ENCODE peak calls at places on chromosomes 2 and 18, in ten cellular contexts. H is HepG2, F is lower lobe of right lung, T is HAP-1, R is endodermal cell, N is aorta, S is H7, C is kidney epithelial cell, Y is GM06990, J is PC-3. A is an unnamed sample.

GRCh38 chr2:235343156-235343774 is 150.6 kb upstream of the AGAP1 start:
- DNase-seq in H (no peak), T (no peak), Y (no peak), C (no peak), J (no peak), R (no peak), S (no peak), F (no peak), N (no peak), A (no peak)

GRCh38 chr2:62306751-62307468 is 111.0 kb downstream of the B3GNT2 start:
- DNase-seq in S (no peak), Y (peak; percentile 60), C (no peak), N (no peak), F (no peak), J (peak; percentile 95), T (no peak), R (peak; percentile 59), H (no peak), A (no peak)

GRCh38 chr2:199100326-199101110 is 357.2 kb downstream of the SATB2 start:
- DNase-seq in F (no peak), S (no peak), Y (no peak), R (no peak), H (no peak), C (no peak), T (no peak), N (no peak), J (no peak), A (peak; percentile 61)

GRCh38 chr2:218872645-218873358 is 7.8 kb upstream of the WNT10A start:
- DNase-seq in C (no peak), N (no peak), T (no peak), R (peak; percentile 79), J (no peak), H (no peak), Y (no peak), F (no peak), S (peak; percentile 91), A (no peak)

GRCh38 chr2:10614940-10615339 is 74.8 kb downstream of the NOL10 start:
- DNase-seq in J (no peak), N (no peak), H (no peak), C (no peak), T (peak; percentile 19), R (no peak), F (no peak), S (no peak), Y (no peak), A (no peak)

GRCh38 chr2:141055526-141055925 is 1075.3 kb downstream of the LRP1B start:
- DNase-seq in N (no peak), H (no peak), Y (no peak), C (no peak), S (no peak), F (no peak), R (no peak), J (peak; percentile 69), T (no peak), A (peak; percentile 11)

GRCh38 chr2:42063383-42064171 is 15.8 kb downstream of the PKDCC start:
- DNase-seq in J (no peak), Y (no peak), F (no peak), N (no peak), S (no peak), C (no peak), H (peak; percentile 71), T (no peak), R (peak; percentile 68), A (no peak)

GRCh38 chr2:54632733-54633692 is 90.4 kb upstream of the EML6 start:
- DNase-seq in R (no peak), S (no peak), H (no peak), Y (no peak), F (no peak), C (peak; percentile 51), N (peak; percentile 59), T (no peak), J (no peak), A (peak; percentile 22)

GRCh38 chr2:154457291-154457690 is 241.2 kb upstream of the KCNJ3 start:
- DNase-seq in S (no peak), C (peak; percentile 2), Y (no peak), F (no peak), R (no peak), J (no peak), T (no peak), N (no peak), H (no peak), A (no peak)

GRCh38 chr2:203728321-203728720 is 21.9 kb downstream of the CD28 start:
- DNase-seq in S (no peak), R (no peak), J (no peak), Y (no peak), H (no peak), C (no peak), F (no peak), N (no peak), T (no peak), A (no peak)
- H3K36me3 ChIP-seq in S (no peaks in the 10 kb centered on the region), R (no peaks in the 10 kb centered on the region), J (no peaks in the 10 kb centered on the region), Y (no peaks in the 10 kb centered on the region), H (no peaks in the 10 kb centered on the region), C (no peaks in the 10 kb centered on the region), F (no peaks in the 10 kb centered on the region), N (no peaks in the 10 kb centered on the region), T (no peaks in the 10 kb centered on the region), A (no peaks in the 10 kb centered on the region)

DNA sequence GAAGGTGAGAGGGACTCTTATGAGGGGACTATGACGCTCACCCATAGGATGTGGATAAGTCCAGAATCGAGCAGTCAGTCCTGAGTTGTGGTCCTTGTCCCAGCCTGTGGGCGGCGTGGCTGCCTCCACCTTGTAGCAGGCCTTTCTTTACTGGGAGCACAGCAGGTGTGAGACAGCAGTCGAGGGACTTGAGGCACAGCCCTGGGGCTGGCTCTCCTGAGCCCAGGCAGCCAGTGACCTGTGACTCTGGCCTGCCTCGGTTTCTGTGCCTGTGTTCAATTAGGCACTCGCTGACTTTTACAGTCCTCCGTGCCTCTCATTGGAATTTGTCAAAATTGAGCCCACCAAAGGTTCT is 8.3 kb downstream of the PPP1R7 start:
- DNase-seq in R (peak; percentile 58), H (no peak), Y (no peak), C (no peak), T (no peak), N (no peak), S (no peak), F (no peak), J (no peak), A (no peak)
- H3K36me3 ChIP-seq in R (peaks cover 38% of the 10 kb centered on the region), H (peaks cover 53% of the 10 kb centered on the region), Y (peaks cover 37% of the 10 kb centered on the region), C (no peaks in the 10 kb centered on the region), T (peaks cover 42% of the 10 kb centered on the region), N (no peaks in the 10 kb centered on the region), S (peaks cover 3% of the 10 kb centered on the region), F (peaks cover 72% of the 10 kb centered on the region), J (no peaks in the 10 kb centered on the region), A (peaks cover 14% of the 10 kb centered on the region)

GRCh38 chr2:3470856-3471737 is 48.2 kb downstream of the ADI1 start:
- DNase-seq in R (no peak), J (no peak), C (no peak), Y (no peak), F (peak; percentile 29), N (no peak), H (no peak), T (no peak), S (no peak), A (no peak)
- H3K36me3 ChIP-seq in R (peaks cover 23% of the 10 kb centered on the region), J (peaks cover 8% of the 10 kb centered on the region), C (peaks cover 1% of the 10 kb centered on the region), Y (peaks cover 26% of the 10 kb centered on the region), F (peaks cover 94% of the 10 kb centered on the region), N (no peaks in the 10 kb centered on the region), H (peaks cover 30% of the 10 kb centered on the region), T (peaks cover 4% of the 10 kb centered on the region), S (peaks cover 6% of the 10 kb centered on the region), A (peaks cover 20% of the 10 kb centered on the region)

GRCh38 chr18:79699653-79700052 is 20.1 kb downstream of the CTDP1 start:
- DNase-seq in N (no peak), H (no peak), S (no peak), J (no peak), T (no peak), Y (no peak), F (peak; percentile 21), R (no peak), C (no peak), A (no peak)
- H3K36me3 ChIP-seq in N (no peaks in the 10 kb centered on the region), H (peaks cover 60% of the 10 kb centered on the region), S (peaks cover 17% of the 10 kb centered on the region), J (peaks cover 22% of the 10 kb centered on the region), T (peaks cover 33% of the 10 kb centered on the region), Y (peaks cover 40% of the 10 kb centered on the region), F (peaks cover 88% of the 10 kb centered on the region), R (peaks cover 68% of the 10 kb centered on the region), C (peaks cover 1% of the 10 kb centered on the region), A (peaks cover 28% of the 10 kb centered on the region)

GRCh38 chr2:175064797-175065196 is 59.6 kb upstream of the CHN1 start:
- DNase-seq in J (no peak), R (no peak), C (no peak), N (no peak), Y (no peak), F (no peak), T (no peak), S (no peak), H (no peak), A (no peak)
- H3K36me3 ChIP-seq in J (no peaks in the 10 kb centered on the region), R (peaks cover 30% of the 10 kb centered on the region), C (no peaks in the 10 kb centered on the region), N (peaks cover 3% of the 10 kb centered on the region), Y (no peaks in the 10 kb centered on the region), F (peaks cover 6% of the 10 kb centered on the region), T (no peaks in the 10 kb centered on the region), S (no peaks in the 10 kb centered on the region), H (no peaks in the 10 kb centered on the region), A (peaks cover 3% of the 10 kb centered on the region)

GRCh38 chr18:42028232-42028832 is 73.3 kb downstream of the PIK3C3 start:
- DNase-seq in R (peak; percentile 60), H (peak; percentile 12), N (no peak), Y (no peak), F (no peak), T (peak; percentile 17), S (peak; percentile 16), J (peak; percentile 29), C (no peak), A (no peak)
- H3K36me3 ChIP-seq in R (peaks cover 38% of the 10 kb centered on the region), H (peaks cover 32% of the 10 kb centered on the region), N (no peaks in the 10 kb centered on the region), Y (peaks cover 4% of the 10 kb centered on the region), F (peaks cover 69% of the 10 kb centered on the region), T (peaks cover 4% of the 10 kb centered on the region), S (no peaks in the 10 kb centered on the region), J (no peaks in the 10 kb centered on the region), C (no peaks in the 10 kb centered on the region), A (peaks cover 6% of the 10 kb centered on the region)

A was measured in BJ.